ENCODE peak calls at places on chromosomes 12 and 14, in six cellular contexts. One of them, this sample, is unnamed.

GRCh38 chr12:82867782-82868505 is 181.2 kb downstream of the TMTC2 start:
- DNase-seq in renal cortical epithelial cell: no peak
- DNase-seq in germinal center: no peak
- DNase-seq in body of pancreas: no peak
- DNase-seq in C1 segment of cervical spinal cord: peak
- DNase-seq in GM04504: no peak
- DNase-seq in this sample: no peak

GRCh38 chr14:54568821-54569591 is 2.1 kb downstream of the SAMD4A start:
- DNase-seq in renal cortical epithelial cell: no peak
- DNase-seq in germinal center: no peak
- DNase-seq in body of pancreas: no peak
- DNase-seq in C1 segment of cervical spinal cord: peak
- DNase-seq in GM04504: no peak
- DNase-seq in this sample: no peak

GRCh38 chr14:64684091-64684490 is 20.1 kb upstream of the PLEKHG3 start:
- DNase-seq in renal cortical epithelial cell: peak
- DNase-seq in germinal center: no peak
- DNase-seq in body of pancreas: peak
- DNase-seq in C1 segment of cervical spinal cord: no peak
- DNase-seq in GM04504: no peak
- DNase-seq in this sample: no peak

GRCh38 chr14:96189288-96189711 is 15.3 kb upstream of the BDKRB2 start:
- DNase-seq in renal cortical epithelial cell: no peak
- DNase-seq in germinal center: no peak
- DNase-seq in body of pancreas: no peak
- DNase-seq in C1 segment of cervical spinal cord: no peak
- DNase-seq in GM04504: no peak
- DNase-seq in this sample: no peak

GRCh38 chr12:80925237-80925636 is 12.5 kb downstream of the LIN7A start:
- DNase-seq in renal cortical epithelial cell: no peak
- DNase-seq in germinal center: no peak
- DNase-seq in body of pancreas: no peak
- DNase-seq in C1 segment of cervical spinal cord: no peak
- DNase-seq in GM04504: no peak
- DNase-seq in this sample: no peak

GRCh38 chr14:29724991-29725390 is 202.7 kb downstream of the PRKD1 start:
- DNase-seq in renal cortical epithelial cell: peak
- DNase-seq in germinal center: no peak
- DNase-seq in body of pancreas: peak
- DNase-seq in C1 segment of cervical spinal cord: no peak
- DNase-seq in GM04504: no peak
- DNase-seq in this sample: no peak

GRCh38 chr14:76267322-76268012 is 108.5 kb upstream of the ESRRB start:
- DNase-seq in renal cortical epithelial cell: peak
- DNase-seq in germinal center: peak
- DNase-seq in body of pancreas: peak
- DNase-seq in C1 segment of cervical spinal cord: no peak
- DNase-seq in GM04504: peak
- DNase-seq in this sample: no peak

GRCh38 chr12:91406920-91407341 is 224.3 kb upstream of the DCN start:
- DNase-seq in renal cortical epithelial cell: peak
- DNase-seq in germinal center: no peak
- DNase-seq in body of pancreas: no peak
- DNase-seq in C1 segment of cervical spinal cord: no peak
- DNase-seq in GM04504: no peak
- DNase-seq in this sample: no peak

GRCh38 chr14:20986811-20987210 is 3.0 kb upstream of the METTL17 start:
- DNase-seq in renal cortical epithelial cell: peak
- DNase-seq in germinal center: no peak
- DNase-seq in body of pancreas: no peak
- DNase-seq in C1 segment of cervical spinal cord: no peak
- DNase-seq in GM04504: peak
- DNase-seq in this sample: no peak